ENCODE peak calls at places on chromosomes 5 and 9, in five cellular contexts. One of them, this sample, is unnamed.

GRCh38 chr9:90961375-90961774 is 159.8 kb downstream of the SYK start:
- DNase-seq in endodermal cell: no peak
- DNase-seq in hepatocyte: no peak
- DNase-seq in progenitor cell of endocrine pancreas: no peak
- DNase-seq in PC-3: peak; percentile 38
- DNase-seq in this sample: no peak

GRCh38 chr5:135979510-135979909 is 24.7 kb upstream of the LECT2 start:
- DNase-seq in endodermal cell: no peak
- DNase-seq in progenitor cell of endocrine pancreas: no peak
- DNase-seq in PC-3: no peak
- DNase-seq in hepatocyte: no peak
- DNase-seq in this sample: no peak

GRCh38 chr9:36386396-36386795 is 13.7 kb downstream of the RNF38 start:
- DNase-seq in PC-3: peak; percentile 65
- DNase-seq in hepatocyte: no peak
- DNase-seq in endodermal cell: no peak
- DNase-seq in progenitor cell of endocrine pancreas: no peak
- DNase-seq in this sample: no peak

GRCh38 chr5:133328800-133329199 is 277.0 kb downstream of the HSPA4 start:
- DNase-seq in PC-3: no peak
- DNase-seq in endodermal cell: no peak
- DNase-seq in progenitor cell of endocrine pancreas: no peak
- DNase-seq in hepatocyte: no peak
- DNase-seq in this sample: no peak

GRCh38 chr5:54656261-54656728 is 138.7 kb downstream of the SNX18 start:
- DNase-seq in progenitor cell of endocrine pancreas: no peak
- DNase-seq in hepatocyte: no peak
- DNase-seq in PC-3: no peak
- DNase-seq in endodermal cell: no peak
- DNase-seq in this sample: no peak

GRCh38 chr5:98128271-98128670 is 645.2 kb upstream of the RGMB start:
- DNase-seq in progenitor cell of endocrine pancreas: no peak
- DNase-seq in PC-3: no peak
- DNase-seq in endodermal cell: no peak
- DNase-seq in hepatocyte: no peak
- DNase-seq in this sample: no peak

GRCh38 chr9:128575469-128575868 is 23.1 kb downstream of the SPTAN1 start:
- DNase-seq in PC-3: no peak
- DNase-seq in endodermal cell: no peak
- DNase-seq in progenitor cell of endocrine pancreas: no peak
- DNase-seq in hepatocyte: no peak
- DNase-seq in this sample: no peak

GRCh38 chr9:118578467-118578866 is 790.8 kb downstream of the BRINP1 start:
- DNase-seq in hepatocyte: no peak
- DNase-seq in PC-3: peak; percentile 1
- DNase-seq in endodermal cell: no peak
- DNase-seq in progenitor cell of endocrine pancreas: no peak
- DNase-seq in this sample: no peak

GRCh38 chr9:111851536-111851935 is 45.1 kb upstream of the UGCG start:
- DNase-seq in PC-3: peak; percentile 93
- DNase-seq in progenitor cell of endocrine pancreas: no peak
- DNase-seq in endodermal cell: no peak
- DNase-seq in hepatocyte: peak; percentile 50
- DNase-seq in this sample: no peak

GRCh38 chr9:120393386-120394057 is 186.4 kb downstream of the CDK5RAP2 start:
- DNase-seq in endodermal cell: no peak
- DNase-seq in progenitor cell of endocrine pancreas: no peak
- DNase-seq in PC-3: peak; percentile 78
- DNase-seq in hepatocyte: no peak
- DNase-seq in this sample: no peak

GRCh38 chr5:127006711-127007110 is 23.6 kb downstream of the MARCHF3 start:
- DNase-seq in PC-3: no peak
- DNase-seq in hepatocyte: no peak
- DNase-seq in endodermal cell: no peak
- DNase-seq in progenitor cell of endocrine pancreas: no peak
- DNase-seq in this sample: no peak

GRCh38 chr5:146588331-146588730 is 72.3 kb upstream of the GPR151 start:
- DNase-seq in PC-3: peak; percentile 67
- DNase-seq in progenitor cell of endocrine pancreas: no peak
- DNase-seq in hepatocyte: peak; percentile 16
- DNase-seq in endodermal cell: no peak
- DNase-seq in this sample: no peak

GRCh38 chr9:131260751-131261452 is 15.4 kb downstream of the FAM78A start:
- DNase-seq in PC-3: no peak
- DNase-seq in hepatocyte: no peak
- DNase-seq in endodermal cell: no peak
- DNase-seq in progenitor cell of endocrine pancreas: no peak
- DNase-seq in this sample: no peak

GRCh38 chr9:84772511-84772910 is 103.0 kb downstream of the NTRK2 start:
- DNase-seq in PC-3: no peak
- DNase-seq in progenitor cell of endocrine pancreas: no peak
- DNase-seq in endodermal cell: no peak
- DNase-seq in hepatocyte: no peak
- DNase-seq in this sample: no peak

GRCh38 chr5:59660737-59661136 is 232.8 kb downstream of the PDE4D start:
- DNase-seq in hepatocyte: peak; percentile 14
- DNase-seq in PC-3: peak; percentile 53
- DNase-seq in endodermal cell: no peak
- DNase-seq in progenitor cell of endocrine pancreas: no peak
- DNase-seq in this sample: no peak

GRCh38 chr9:4144869-4145268 is 155.0 kb downstream of the GLIS3 start:
- DNase-seq in endodermal cell: no peak
- DNase-seq in PC-3: no peak
- DNase-seq in hepatocyte: no peak
- DNase-seq in progenitor cell of endocrine pancreas: no peak
- DNase-seq in this sample: no peak

GRCh38 chr5:90161399-90161798 is 248.2 kb downstream of the CETN3 start:
- DNase-seq in hepatocyte: peak; percentile 39
- DNase-seq in progenitor cell of endocrine pancreas: no peak
- DNase-seq in PC-3: peak; percentile 29
- DNase-seq in endodermal cell: peak; percentile 85
- DNase-seq in this sample: no peak

GRCh38 chr5:139246394-139246793 is 47.1 kb upstream of the MATR3 start:
- DNase-seq in progenitor cell of endocrine pancreas: no peak
- DNase-seq in hepatocyte: no peak
- DNase-seq in PC-3: peak; percentile 31
- DNase-seq in endodermal cell: peak; percentile 65
- DNase-seq in this sample: no peak

DNA sequence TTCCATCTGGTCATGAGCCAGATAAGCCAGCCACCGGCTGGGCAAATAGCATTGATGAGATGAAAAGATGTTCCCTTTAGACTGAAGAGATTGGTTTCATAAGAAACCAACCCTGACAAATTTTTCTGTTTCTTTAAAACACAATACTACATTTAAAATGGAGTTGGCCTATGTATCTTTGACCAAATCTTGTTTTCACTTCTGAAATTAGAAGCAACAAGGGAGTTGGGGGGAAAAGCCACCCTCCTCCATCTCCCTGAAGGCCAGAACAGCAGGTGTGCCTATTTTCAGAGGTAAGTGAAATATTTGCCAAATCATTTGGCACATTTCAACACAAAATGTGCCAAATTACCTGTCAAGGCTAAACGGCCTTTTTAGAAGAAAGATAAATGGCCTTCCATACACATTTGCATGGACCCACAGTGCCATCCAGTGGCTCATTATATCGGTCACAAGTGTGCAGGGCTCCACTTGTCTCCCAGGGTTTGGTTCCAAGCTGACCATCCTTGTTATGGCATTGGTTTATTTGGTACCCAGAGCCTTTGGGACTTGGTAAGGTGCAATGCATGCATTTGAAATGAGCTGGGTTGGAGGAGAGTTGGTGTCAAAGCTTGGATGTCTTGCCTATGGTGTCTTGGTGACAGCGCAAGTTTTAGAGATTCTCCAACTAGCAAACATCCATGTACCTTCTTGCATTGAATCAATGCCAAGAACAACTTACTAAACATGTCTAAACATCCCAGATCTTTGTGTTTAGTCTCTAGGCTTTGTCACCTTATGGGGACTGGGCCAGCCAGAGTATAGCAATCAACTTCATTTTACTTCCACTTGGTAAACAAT is 372.0 kb upstream of the KIF2A start:
- DNase-seq in endodermal cell: peak; percentile 87
- DNase-seq in PC-3: peak; percentile 68
- DNase-seq in hepatocyte: peak; percentile 75
- DNase-seq in progenitor cell of endocrine pancreas: peak; percentile 48
- DNase-seq in this sample: no peak
- TF ChIP-seq CTCF in endodermal cell: peak; percentile 88
- TF ChIP-seq CTCF in PC-3: peak; percentile 71
- TF ChIP-seq CTCF in hepatocyte: peak; percentile 78
- TF ChIP-seq CTCF in progenitor cell of endocrine pancreas: peak; percentile 79
- TF ChIP-seq CTCF in this sample: peak; percentile 85

GRCh38 chr9:124868511-124869465 is 6.9 kb downstream of the ARPC5L start:
- DNase-seq in endodermal cell: peak; percentile 93
- DNase-seq in hepatocyte: peak; percentile 95
- DNase-seq in PC-3: peak; percentile 85
- DNase-seq in progenitor cell of endocrine pancreas: peak; percentile 77
- DNase-seq in this sample: peak; percentile 89
- TF ChIP-seq CTCF in endodermal cell: peak; percentile 54
- TF ChIP-seq CTCF in hepatocyte: peak; percentile 21
- TF ChIP-seq CTCF in PC-3: peak; percentile 2
- TF ChIP-seq CTCF in progenitor cell of endocrine pancreas: peak; percentile 26
- TF ChIP-seq CTCF in this sample: no peak

GRCh38 chr5:129094087-129094923 is at the start of gene ISOC1:
- DNase-seq in endodermal cell: peak; percentile 96
- DNase-seq in PC-3: peak; percentile 95
- DNase-seq in hepatocyte: peak; percentile 97
- DNase-seq in progenitor cell of endocrine pancreas: peak; percentile 89
- DNase-seq in this sample: peak; percentile 96

GRCh38 chr5:129098488-129099183 is 4.1 kb downstream of the ISOC1 start:
- DNase-seq in PC-3: no peak
- DNase-seq in hepatocyte: no peak
- DNase-seq in progenitor cell of endocrine pancreas: no peak
- DNase-seq in endodermal cell: no peak
- DNase-seq in this sample: no peak

GRCh38 chr5:129096382-129096991 is 1.9 kb downstream of the ISOC1 start:
- DNase-seq in PC-3: peak; percentile 31
- DNase-seq in hepatocyte: no peak
- DNase-seq in endodermal cell: peak; percentile 68
- DNase-seq in progenitor cell of endocrine pancreas: no peak
- DNase-seq in this sample: no peak

GRCh38 chr5:129097498-129098296 is 3.1 kb downstream of the ISOC1 start:
- DNase-seq in progenitor cell of endocrine pancreas: no peak
- DNase-seq in PC-3: no peak
- DNase-seq in hepatocyte: no peak
- DNase-seq in endodermal cell: no peak
- DNase-seq in this sample: no peak

GRCh38 chr5:129094924-129095797 is 612 bp downstream of the ISOC1 start:
- DNase-seq in PC-3: peak; percentile 34
- DNase-seq in progenitor cell of endocrine pancreas: peak; percentile 52
- DNase-seq in endodermal cell: no peak
- DNase-seq in hepatocyte: peak; percentile 87
- DNase-seq in this sample: peak; percentile 78
- TF ChIP-seq CTCF in PC-3: peak; percentile 27
- TF ChIP-seq CTCF in progenitor cell of endocrine pancreas: peak; percentile 30
- TF ChIP-seq CTCF in endodermal cell: peak; percentile 17
- TF ChIP-seq CTCF in hepatocyte: peak; percentile 6
- TF ChIP-seq CTCF in this sample: peak; percentile 26

DNA sequence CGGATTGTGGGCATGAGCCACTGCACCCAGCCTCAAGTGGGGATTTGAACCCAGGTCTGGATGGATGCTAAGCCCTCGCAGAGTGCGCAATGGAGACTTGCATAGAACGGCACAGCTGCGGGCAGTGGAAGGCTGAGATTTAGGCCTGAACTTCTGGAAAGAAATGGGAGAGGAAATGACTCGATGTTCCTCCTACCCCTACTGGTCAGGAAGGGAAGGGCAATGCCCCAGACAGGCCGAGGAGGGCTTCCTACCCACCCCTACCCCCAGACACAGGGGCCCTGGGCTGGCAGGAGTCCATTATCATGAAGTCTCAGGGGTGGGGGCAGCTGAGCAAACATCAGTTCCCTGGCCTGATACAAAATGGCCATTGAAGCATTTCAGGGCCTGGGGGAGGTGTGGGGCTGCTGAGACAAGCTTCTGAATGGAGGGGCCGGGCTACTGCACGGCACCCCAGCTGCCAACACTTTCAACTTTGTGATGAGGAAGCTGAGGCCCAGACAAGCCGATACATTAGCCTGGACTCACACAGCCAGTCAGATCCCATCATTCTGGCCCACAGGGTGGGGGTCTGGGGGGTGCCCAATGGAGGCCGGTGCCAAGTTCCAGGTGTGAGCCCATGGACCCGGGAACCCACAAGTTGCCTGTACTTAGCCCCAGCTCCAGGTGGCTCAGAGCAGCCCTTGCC is 13.5 kb upstream of the WDR38 start:
- DNase-seq in PC-3: peak; percentile 31
- DNase-seq in progenitor cell of endocrine pancreas: no peak
- DNase-seq in hepatocyte: peak; percentile 23
- DNase-seq in endodermal cell: peak; percentile 89
- DNase-seq in this sample: no peak
- TF ChIP-seq CTCF in PC-3: peak; percentile 47
- TF ChIP-seq CTCF in progenitor cell of endocrine pancreas: peak; percentile 64
- TF ChIP-seq CTCF in hepatocyte: peak; percentile 28
- TF ChIP-seq CTCF in endodermal cell: peak; percentile 83
- TF ChIP-seq CTCF in this sample: peak; percentile 67

GRCh38 chr5:26009742-26010141 is 1028.6 kb downstream of the CDH9 start:
- DNase-seq in PC-3: peak; percentile 52
- DNase-seq in progenitor cell of endocrine pancreas: no peak
- DNase-seq in hepatocyte: peak; percentile 39
- DNase-seq in endodermal cell: peak; percentile 87
- DNase-seq in this sample: no peak
- TF ChIP-seq CTCF in PC-3: peak; percentile 77
- TF ChIP-seq CTCF in progenitor cell of endocrine pancreas: peak; percentile 59
- TF ChIP-seq CTCF in hepatocyte: peak; percentile 51
- TF ChIP-seq CTCF in endodermal cell: peak; percentile 83
- TF ChIP-seq CTCF in this sample: peak; percentile 60

DNA sequence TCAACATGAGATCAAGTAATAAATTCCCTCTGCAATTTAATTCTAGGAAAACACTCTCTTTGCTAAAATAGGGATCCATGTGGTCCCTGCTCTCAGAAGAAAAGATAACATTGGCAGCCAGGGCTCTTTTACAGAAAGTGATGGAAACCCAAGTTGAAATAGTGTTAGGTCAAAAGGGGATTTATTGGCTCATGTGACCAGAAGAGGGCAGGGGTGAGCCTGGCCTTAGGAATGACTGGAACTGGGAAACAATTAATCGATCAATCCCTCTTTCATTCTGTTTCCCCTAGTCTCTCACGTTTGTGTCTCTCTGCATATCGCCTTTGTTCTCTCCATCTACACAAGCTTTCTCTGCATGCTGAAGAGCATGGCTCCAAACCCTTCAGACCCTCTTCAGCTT is 58.3 kb upstream of the ALDH1B1 start:
- DNase-seq in endodermal cell: peak; percentile 76
- DNase-seq in hepatocyte: no peak
- DNase-seq in PC-3: no peak
- DNase-seq in progenitor cell of endocrine pancreas: no peak
- DNase-seq in this sample: no peak
- TF ChIP-seq CTCF in endodermal cell: peak; percentile 88
- TF ChIP-seq CTCF in hepatocyte: no peak
- TF ChIP-seq CTCF in PC-3: peak; percentile 41
- TF ChIP-seq CTCF in progenitor cell of endocrine pancreas: peak; percentile 65
- TF ChIP-seq CTCF in this sample: peak; percentile 64